ENCODE peak calls at places on chromosomes 1 and 21, in ten cellular contexts. W is thoracic aorta; T is LoVo; F is HTR-8/SVneo; J is renal cortical epithelial cell; O is NCI-H774; R is right lobe of liver; U is stimulated activated CD8-positive, alpha-beta memory T cell treated with anti-CD3 and anti-CD28 coated beads, Interleukin-4, amount 100 ng/mL, for 4 hours; E is IMR-90; G is RCC 7860. Q is an unnamed sample.

GRCh38 chr21:33441489-33442477 is 38.0 kb downstream of the TMEM50B start:
- DNase-seq in G (peak), F (no peak), U (no peak), J (peak), W (no peak), T (peak), R (no peak), E (peak), O (peak), Q (peak)

GRCh38 chr1:197557302-197557701 is 218.0 kb downstream of the DENND1B start:
- DNase-seq in G (no peak), W (no peak), E (peak), T (no peak), O (no peak), U (no peak), J (peak), F (no peak), R (no peak), Q (no peak)

GRCh38 chr1:28021064-28021463 is 61.3 kb downstream of the XKR8 start:
- DNase-seq in U (no peak), G (no peak), F (no peak), O (no peak), W (no peak), T (no peak), E (no peak), J (no peak), R (no peak), Q (no peak)

GRCh38 chr1:206954616-206955342 is 8.5 kb upstream of the PIGR start:
- DNase-seq in E (no peak), W (no peak), R (no peak), U (no peak), F (no peak), G (no peak), O (no peak), T (no peak), J (peak), Q (no peak)

GRCh38 chr1:185348296-185348695 is 31.3 kb upstream of the IVNS1ABP start:
- DNase-seq in J (no peak), F (no peak), W (no peak), E (no peak), G (no peak), U (no peak), O (no peak), R (no peak), T (no peak), Q (no peak)

GRCh38 chr1:108610073-108610472 is 50.2 kb downstream of the EEIG2 start:
- DNase-seq in U (no peak), O (peak), R (no peak), W (no peak), G (no peak), J (peak), T (no peak), E (no peak), F (no peak), Q (no peak)

GRCh38 chr1:178134061-178134460 is 40.2 kb downstream of the RASAL2 start:
- DNase-seq in F (peak), R (no peak), W (no peak), T (no peak), U (no peak), G (peak), E (peak), O (no peak), J (peak), Q (no peak)

GRCh38 chr1:51956528-51957509 is 33.7 kb downstream of the RAB3B start:
- DNase-seq in J (peak), E (peak), F (peak), W (no peak), O (peak), G (no peak), U (no peak), T (no peak), R (no peak), Q (no peak)

GRCh38 chr1:200354243-200354642 is 55.6 kb downstream of the ZNF281 start:
- DNase-seq in T (no peak), U (no peak), R (no peak), F (no peak), W (no peak), O (no peak), J (peak), E (no peak), G (no peak), Q (no peak)

GRCh38 chr1:10802948-10803715 is 6.7 kb upstream of the CASZ1 start:
- DNase-seq in U (no peak), F (no peak), O (no peak), R (no peak), J (peak), T (no peak), E (no peak), W (no peak), G (no peak), Q (no peak)

GRCh38 chr1:15762546-15762945 is 4.0 kb downstream of the FBLIM1 start:
- DNase-seq in T (no peak), G (no peak), F (peak), E (no peak), R (no peak), O (no peak), W (no peak), J (no peak), U (no peak), Q (no peak)

GRCh38 chr1:25700124-25700523 is 83.5 kb downstream of the MAN1C1 start:
- DNase-seq in G (no peak), E (peak), T (no peak), R (no peak), F (no peak), U (no peak), J (no peak), O (no peak), W (no peak), Q (no peak)

GRCh38 chr1:101520302-101520701 is 283.5 kb downstream of the S1PR1 start:
- DNase-seq in U (no peak), E (peak), J (peak), O (peak), R (no peak), G (peak), W (no peak), T (peak), F (peak), Q (no peak)

GRCh38 chr1:58885998-58886397 is 102.2 kb upstream of the JUN start:
- DNase-seq in G (no peak), R (no peak), E (no peak), O (no peak), F (no peak), J (peak), W (no peak), T (no peak), U (no peak), Q (no peak)

GRCh38 chr1:113990541-113990940 is 11.3 kb downstream of the OLFML3 start:
- DNase-seq in R (no peak), O (no peak), E (no peak), T (no peak), J (no peak), U (no peak), F (no peak), W (no peak), G (no peak), Q (no peak)

GRCh38 chr21:34520769-34521508 is 8.9 kb upstream of the KCNE1 start:
- DNase-seq in W (no peak), O (no peak), G (no peak), J (no peak), R (no peak), F (no peak), T (no peak), U (no peak), E (no peak), Q (no peak)

Q was measured in GM18507.